ENCODE peak calls at places on chromosomes 3 and 15, in nine cellular contexts. One of them, this sample, is unnamed.

GRCh38 chr15:62099171-62099601 is 32.4 kb downstream of the C2CD4A start:
- DNase-seq in SW480: no peak
- DNase-seq in left cardiac atrium: no peak
- DNase-seq in tibial artery: no peak
- DNase-seq in stimulated activated CD4-positive, alpha-beta T cell treated with anti-CD3 and anti-CD28 coated beads, Interleukin-1b, Interleukin-23, amount 100 ng/mL, for 4 hours: no peak
- DNase-seq in NCI-H69: peak
- DNase-seq in H4: peak
- DNase-seq in iPS DF 6.9: no peak
- DNase-seq in stimulated activated naive B cell treated with anti-CD40 and anti-IgM and Interleukin-4, amounts not matched to agents 10 μg/mL and 1 μg/mL and 100 μg/mL, for 72 hours: no peak
- DNase-seq in this sample: peak

GRCh38 chr3:15361494-15362214 is 29.3 kb upstream of the SH3BP5 start:
- DNase-seq in SW480: no peak
- DNase-seq in NCI-H69: peak
- DNase-seq in tibial artery: no peak
- DNase-seq in stimulated activated naive B cell treated with anti-CD40 and anti-IgM and Interleukin-4, amounts not matched to agents 10 μg/mL and 1 μg/mL and 100 μg/mL, for 72 hours: peak
- DNase-seq in left cardiac atrium: no peak
- DNase-seq in stimulated activated CD4-positive, alpha-beta T cell treated with anti-CD3 and anti-CD28 coated beads, Interleukin-1b, Interleukin-23, amount 100 ng/mL, for 4 hours: peak
- DNase-seq in iPS DF 6.9: no peak
- DNase-seq in H4: no peak
- DNase-seq in this sample: peak

GRCh38 chr3:133700351-133700750 is 38.6 kb upstream of the TOPBP1 start:
- DNase-seq in stimulated activated CD4-positive, alpha-beta T cell treated with anti-CD3 and anti-CD28 coated beads, Interleukin-1b, Interleukin-23, amount 100 ng/mL, for 4 hours: no peak
- DNase-seq in NCI-H69: no peak
- DNase-seq in left cardiac atrium: no peak
- DNase-seq in stimulated activated naive B cell treated with anti-CD40 and anti-IgM and Interleukin-4, amounts not matched to agents 10 μg/mL and 1 μg/mL and 100 μg/mL, for 72 hours: no peak
- DNase-seq in iPS DF 6.9: no peak
- DNase-seq in H4: no peak
- DNase-seq in SW480: no peak
- DNase-seq in tibial artery: no peak
- DNase-seq in this sample: no peak

GRCh38 chr3:72802001-72802400 is 46.2 kb downstream of the SHQ1 start:
- DNase-seq in left cardiac atrium: no peak
- DNase-seq in SW480: no peak
- DNase-seq in stimulated activated naive B cell treated with anti-CD40 and anti-IgM and Interleukin-4, amounts not matched to agents 10 μg/mL and 1 μg/mL and 100 μg/mL, for 72 hours: no peak
- DNase-seq in tibial artery: no peak
- DNase-seq in NCI-H69: no peak
- DNase-seq in iPS DF 6.9: no peak
- DNase-seq in stimulated activated CD4-positive, alpha-beta T cell treated with anti-CD3 and anti-CD28 coated beads, Interleukin-1b, Interleukin-23, amount 100 ng/mL, for 4 hours: no peak
- DNase-seq in H4: no peak
- DNase-seq in this sample: no peak

GRCh38 chr3:78818161-78818985 is 949.4 kb downstream of the ROBO1 start:
- DNase-seq in stimulated activated naive B cell treated with anti-CD40 and anti-IgM and Interleukin-4, amounts not matched to agents 10 μg/mL and 1 μg/mL and 100 μg/mL, for 72 hours: no peak
- DNase-seq in left cardiac atrium: no peak
- DNase-seq in iPS DF 6.9: no peak
- DNase-seq in stimulated activated CD4-positive, alpha-beta T cell treated with anti-CD3 and anti-CD28 coated beads, Interleukin-1b, Interleukin-23, amount 100 ng/mL, for 4 hours: no peak
- DNase-seq in SW480: no peak
- DNase-seq in NCI-H69: no peak
- DNase-seq in tibial artery: no peak
- DNase-seq in H4: no peak
- DNase-seq in this sample: no peak

GRCh38 chr3:30073622-30074021 is 532.8 kb upstream of the TGFBR2 start:
- DNase-seq in H4: peak
- DNase-seq in stimulated activated CD4-positive, alpha-beta T cell treated with anti-CD3 and anti-CD28 coated beads, Interleukin-1b, Interleukin-23, amount 100 ng/mL, for 4 hours: no peak
- DNase-seq in left cardiac atrium: no peak
- DNase-seq in SW480: peak
- DNase-seq in tibial artery: no peak
- DNase-seq in iPS DF 6.9: no peak
- DNase-seq in NCI-H69: peak
- DNase-seq in stimulated activated naive B cell treated with anti-CD40 and anti-IgM and Interleukin-4, amounts not matched to agents 10 μg/mL and 1 μg/mL and 100 μg/mL, for 72 hours: no peak
- DNase-seq in this sample: no peak

GRCh38 chr3:120693439-120694172 is 11.6 kb upstream of the HGD start:
- DNase-seq in NCI-H69: peak
- DNase-seq in stimulated activated naive B cell treated with anti-CD40 and anti-IgM and Interleukin-4, amounts not matched to agents 10 μg/mL and 1 μg/mL and 100 μg/mL, for 72 hours: no peak
- DNase-seq in left cardiac atrium: no peak
- DNase-seq in tibial artery: no peak
- DNase-seq in iPS DF 6.9: no peak
- DNase-seq in SW480: peak
- DNase-seq in stimulated activated CD4-positive, alpha-beta T cell treated with anti-CD3 and anti-CD28 coated beads, Interleukin-1b, Interleukin-23, amount 100 ng/mL, for 4 hours: no peak
- DNase-seq in H4: peak
- DNase-seq in this sample: no peak

GRCh38 chr15:91866971-91867372 is 13.5 kb downstream of the SLCO3A1 start:
- DNase-seq in left cardiac atrium: peak
- DNase-seq in stimulated activated naive B cell treated with anti-CD40 and anti-IgM and Interleukin-4, amounts not matched to agents 10 μg/mL and 1 μg/mL and 100 μg/mL, for 72 hours: no peak
- DNase-seq in SW480: peak
- DNase-seq in iPS DF 6.9: no peak
- DNase-seq in stimulated activated CD4-positive, alpha-beta T cell treated with anti-CD3 and anti-CD28 coated beads, Interleukin-1b, Interleukin-23, amount 100 ng/mL, for 4 hours: no peak
- DNase-seq in H4: peak
- DNase-seq in NCI-H69: no peak
- DNase-seq in tibial artery: peak
- DNase-seq in this sample: no peak

GRCh38 chr3:47613723-47614122 is 35.1 kb upstream of the CSPG5 start:
- DNase-seq in left cardiac atrium: no peak
- DNase-seq in stimulated activated naive B cell treated with anti-CD40 and anti-IgM and Interleukin-4, amounts not matched to agents 10 μg/mL and 1 μg/mL and 100 μg/mL, for 72 hours: no peak
- DNase-seq in SW480: no peak
- DNase-seq in stimulated activated CD4-positive, alpha-beta T cell treated with anti-CD3 and anti-CD28 coated beads, Interleukin-1b, Interleukin-23, amount 100 ng/mL, for 4 hours: no peak
- DNase-seq in NCI-H69: no peak
- DNase-seq in tibial artery: no peak
- DNase-seq in iPS DF 6.9: no peak
- DNase-seq in H4: no peak
- DNase-seq in this sample: no peak

GRCh38 chr3:179421500-179421899 is 29.8 kb downstream of the GNB4 start:
- DNase-seq in tibial artery: peak
- DNase-seq in SW480: peak
- DNase-seq in NCI-H69: peak
- DNase-seq in left cardiac atrium: peak
- DNase-seq in stimulated activated naive B cell treated with anti-CD40 and anti-IgM and Interleukin-4, amounts not matched to agents 10 μg/mL and 1 μg/mL and 100 μg/mL, for 72 hours: no peak
- DNase-seq in iPS DF 6.9: no peak
- DNase-seq in stimulated activated CD4-positive, alpha-beta T cell treated with anti-CD3 and anti-CD28 coated beads, Interleukin-1b, Interleukin-23, amount 100 ng/mL, for 4 hours: no peak
- DNase-seq in H4: no peak
- DNase-seq in this sample: no peak